ENCODE peak calls at places on chromosomes 1 and 21, in seven cellular contexts. V, K, G, Z, J, Y and P are unnamed samples.

GRCh38 chr1:7281821-7282220 is 489.3 kb upstream of the VAMP3 start:
- DNase-seq in Y (no peak), G (no peak), J (no peak), V (peak; percentile 96), Z (no peak), K (no peak), P (no peak)

GRCh38 chr1:3639397-3639911 is 10.4 kb downstream of the WRAP73 start:
- DNase-seq in Z (no peak), J (no peak), Y (no peak), G (no peak), K (no peak), V (no peak), P (no peak)

GRCh38 chr1:100649128-100649527 is 70.4 kb upstream of the VCAM1 start:
- DNase-seq in Z (no peak), G (no peak), K (no peak), V (peak; percentile 31), J (no peak), Y (no peak), P (no peak)

GRCh38 chr1:2215329-2215728 is 12.8 kb upstream of the SKI start:
- DNase-seq in V (no peak), Y (no peak), J (no peak), Z (no peak), G (no peak), K (peak; percentile 72), P (no peak)

GRCh38 chr1:1432566-1432950 is 2.9 kb upstream of the VWA1 start:
- DNase-seq in Z (no peak), V (no peak), Y (no peak), J (no peak), G (no peak), K (no peak), P (no peak)

GRCh38 chr21:28193189-28193588 is 799.5 kb downstream of the LTN1 start:
- DNase-seq in G (no peak), K (no peak), J (no peak), Z (no peak), Y (no peak), V (no peak), P (no peak)

GRCh38 chr1:73162576-73162975 is 880.2 kb upstream of the NEGR1 start:
- DNase-seq in Z (no peak), K (no peak), Y (no peak), V (no peak), J (no peak), G (no peak), P (no peak)

GRCh38 chr1:227841141-227841540 is 25.7 kb downstream of the PRSS38 start:
- DNase-seq in K (no peak), G (no peak), V (no peak), J (no peak), Y (no peak), Z (no peak), P (peak; percentile 14)

GRCh38 chr1:205567716-205568115 is 63.2 kb downstream of the CDK18 start:
- DNase-seq in G (no peak), V (no peak), K (peak; percentile 55), J (no peak), Z (no peak), Y (no peak), P (no peak)

GRCh38 chr1:31412732-31413404 is at the start of gene SERINC2:
- DNase-seq in Y (peak; percentile 40), V (no peak), Z (peak; percentile 68), J (peak; percentile 65), K (no peak), G (no peak), P (peak; percentile 64)

GRCh38 chr1:203791498-203791897 is 3.9 kb upstream of the ZBED6 start:
- DNase-seq in G (no peak), V (no peak), Y (no peak), K (no peak), J (no peak), Z (no peak), P (no peak)

GRCh38 chr1:41639332-41639936 is 155.0 kb upstream of the EDN2 start:
- DNase-seq in Y (peak; percentile 12), V (peak; percentile 63), K (no peak), J (peak; percentile 17), G (no peak), Z (no peak), P (no peak)

GRCh38 chr1:19338323-19338762 is 26.2 kb downstream of the SLC66A1 start:
- DNase-seq in J (peak; percentile 28), G (no peak), Z (peak; percentile 81), Y (peak; percentile 40), V (no peak), K (no peak), P (peak; percentile 67)

GRCh38 chr1:156832434-156832833 is 15.8 kb upstream of the SH2D2A start:
- DNase-seq in G (no peak), J (no peak), Y (no peak), Z (no peak), V (no peak), K (no peak), P (no peak)

GRCh38 chr1:41286486-41286885 is 44.4 kb upstream of the SCMH1 start:
- DNase-seq in G (no peak), K (no peak), J (no peak), Z (peak; percentile 90), V (no peak), Y (peak; percentile 14), P (peak; percentile 51)

GRCh38 chr1:196114193-196114592 is 494.0 kb downstream of the KCNT2 start:
- DNase-seq in Y (no peak), G (no peak), J (no peak), Z (no peak), V (peak; percentile 31), K (no peak), P (no peak)

GRCh38 chr21:27648560-27648959 is 681.7 kb upstream of the ADAMTS5 start:
- DNase-seq in K (no peak), Z (no peak), G (no peak), J (no peak), Y (no peak), V (peak; percentile 74), P (no peak)

GRCh38 chr1:39178541-39179431 is 25.7 kb upstream of the MACF1 start:
- DNase-seq in V (no peak), Y (peak; percentile 55), K (no peak), J (no peak), G (no peak), Z (peak; percentile 48), P (no peak)

GRCh38 chr1:61914823-61915482 is 172.7 kb downstream of the PATJ start:
- DNase-seq in J (no peak), G (no peak), V (no peak), Y (no peak), K (no peak), Z (peak; percentile 15), P (peak; percentile 5)

GRCh38 chr1:29754608-29755375 is 518.5 kb downstream of the PTPRU start:
- DNase-seq in V (no peak), Z (no peak), Y (no peak), K (no peak), J (no peak), G (no peak), P (no peak)

GRCh38 chr1:178713270-178713669 is 11.8 kb upstream of the RALGPS2 start:
- DNase-seq in J (no peak), K (no peak), G (no peak), Z (no peak), Y (no peak), V (no peak), P (no peak)

GRCh38 chr1:39151267-39151666 is 53.2 kb upstream of the MACF1 start:
- DNase-seq in Z (no peak), Y (no peak), V (no peak), J (no peak), K (no peak), G (no peak), P (no peak)

GRCh38 chr1:2404890-2405511 is 7.4 kb downstream of the PEX10 start:
- DNase-seq in G (no peak), K (no peak), V (peak; percentile 55), Z (no peak), Y (no peak), J (no peak), P (no peak)

GRCh38 chr1:241048558-241048957 is 308.4 kb downstream of the RGS7 start:
- DNase-seq in Z (no peak), V (no peak), K (no peak), J (no peak), G (no peak), Y (no peak), P (no peak)

GRCh38 chr1:1777950-1778826 is at the start of gene NADK:
- DNase-seq in K (peak; percentile 78), J (peak; percentile 64), Y (peak; percentile 87), V (peak; percentile 39), Z (peak; percentile 88), G (no peak), P (peak; percentile 79)

GRCh38 chr1:62391369-62391971 is 45.4 kb upstream of the USP1 start:
- DNase-seq in Y (peak; percentile 52), J (peak; percentile 51), Z (peak; percentile 85), V (peak; percentile 17), K (no peak), G (no peak), P (peak; percentile 46)

GRCh38 chr1:171738921-171739320 is 2.9 kb downstream of the VAMP4 start:
- DNase-seq in Y (no peak), G (no peak), Z (no peak), K (no peak), V (no peak), J (no peak), P (no peak)

GRCh38 chr1:224482619-224483018 is 48.0 kb upstream of the WDR26 start:
- DNase-seq in Y (peak; percentile 54), J (peak; percentile 58), K (no peak), G (no peak), Z (no peak), V (no peak), P (no peak)

GRCh38 chr1:88141499-88142074 is 542.5 kb upstream of the PKN2 start:
- DNase-seq in V (no peak), Y (no peak), Z (no peak), K (no peak), J (no peak), G (no peak), P (no peak)

GRCh38 chr1:154567386-154568164 is at the start of gene CHRNB2:
- DNase-seq in G (no peak), Y (peak; percentile 72), J (peak; percentile 74), V (peak; percentile 33), Z (peak; percentile 94), K (peak; percentile 70), P (peak; percentile 95)
- TF ChIP-seq CTCF in G (no peak), Y (no peak), J (no peak), V (no peak), Z (peak; percentile 13), K (no peak), P (no peak)

GRCh38 chr21:19995253-19995652 is 1003.0 kb upstream of the NCAM2 start:
- DNase-seq in Y (no peak), J (no peak), Z (no peak), K (no peak), G (no peak), V (no peak), P (no peak)
- TF ChIP-seq CTCF in Y (no peak), J (no peak), Z (no peak), K (no peak), G (no peak), V (no peak), P (no peak)

DNA sequence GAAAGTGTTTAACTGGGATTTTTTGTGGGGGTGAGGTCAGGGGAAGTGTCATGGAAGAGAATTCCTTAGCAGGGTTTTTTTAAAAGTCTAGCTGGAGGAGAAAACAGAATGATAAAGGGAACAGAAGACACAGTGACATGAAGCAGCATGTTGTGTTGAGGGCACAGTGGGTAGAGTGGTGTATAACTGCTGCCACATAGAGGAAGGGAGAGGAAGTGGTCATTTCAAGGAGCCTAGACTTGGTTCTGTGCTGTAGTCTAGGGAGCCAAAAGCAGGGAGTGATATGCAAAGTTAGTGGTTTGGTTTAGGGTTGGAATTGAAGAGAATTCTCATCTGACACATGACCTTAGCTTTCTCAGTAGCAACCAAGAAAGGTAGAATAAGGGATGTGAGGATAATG is 10.2 kb downstream of the EEIG2 start:
- DNase-seq in J (no peak), V (no peak), K (no peak), G (no peak), Y (peak; percentile 66), Z (peak; percentile 33), P (no peak)
- TF ChIP-seq CTCF in J (no peak), V (peak; percentile 18), K (no peak), G (no peak), Y (peak; percentile 67), Z (peak; percentile 46), P (peak; percentile 21)

GRCh38 chr1:145978860-145979745 is 14.6 kb downstream of the POLR3GL start:
- DNase-seq in Z (peak; percentile 91), J (peak; percentile 96), V (peak; percentile 100), K (peak; percentile 98), Y (peak; percentile 99), G (peak; percentile 65), P (peak; percentile 72)
- TF ChIP-seq CTCF in Z (peak; percentile 30), J (no peak), V (peak; percentile 29), K (peak; percentile 19), Y (peak; percentile 69), G (no peak), P (no peak)